ENCODE peak calls at places on chromosomes 4 and X, in nine cellular contexts. E, F, I, B, O, L, N, H and A are unnamed samples.

GRCh38 chr4:107862658-107863057 is 37.9 kb downstream of the SGMS2 start:
- DNase-seq in O (no peak), N (no peak), F (peak; percentile 37), I (no peak), L (no peak), E (peak; percentile 76), B (peak; percentile 4), H (no peak), A (no peak)

GRCh38 chrX:25442501-25442900 is 426.7 kb upstream of the ARX start:
- DNase-seq in N (no peak), L (no peak), I (no peak), H (no peak), E (no peak), O (no peak), B (no peak), F (no peak), A (no peak)

GRCh38 chr4:10243856-10244255 is 127.3 kb upstream of the WDR1 start:
- DNase-seq in B (no peak), E (no peak), N (no peak), H (no peak), I (no peak), L (no peak), F (no peak), O (no peak), A (no peak)

GRCh38 chr4:74230902-74231499 is 73.1 kb downstream of the MTHFD2L start:
- DNase-seq in N (no peak), L (no peak), O (no peak), I (peak; percentile 36), F (peak; percentile 43), H (no peak), B (peak; percentile 13), E (no peak), A (no peak)

GRCh38 chr4:42104521-42104920 is 47.9 kb downstream of the BEND4 start:
- DNase-seq in N (no peak), L (no peak), F (peak; percentile 51), I (no peak), B (no peak), H (no peak), O (no peak), E (no peak), A (no peak)

GRCh38 chr4:165612936-165613335 is 234.1 kb downstream of the CPE start:
- DNase-seq in H (no peak), N (no peak), F (no peak), B (peak; percentile 3), I (no peak), E (no peak), L (no peak), O (no peak), A (peak; percentile 1)

GRCh38 chr4:142519342-142519741 is 326.8 kb downstream of the INPP4B start:
- DNase-seq in O (no peak), I (no peak), H (no peak), B (no peak), N (no peak), L (no peak), F (no peak), E (no peak), A (no peak)

GRCh38 chr4:135485371-135485770 is 1283.8 kb upstream of the PABPC4L start:
- DNase-seq in B (no peak), I (no peak), O (no peak), N (no peak), L (no peak), E (no peak), F (no peak), H (no peak), A (no peak)

GRCh38 chr4:14218641-14219040 is 591.1 kb upstream of the BOD1L1 start:
- DNase-seq in F (no peak), H (no peak), L (peak; percentile 20), N (no peak), O (no peak), E (no peak), B (no peak), I (no peak), A (no peak)

GRCh38 chr4:38979511-38980230 is 52.5 kb downstream of the TMEM156 start:
- DNase-seq in F (no peak), O (no peak), I (no peak), L (no peak), N (no peak), H (no peak), B (no peak), E (no peak), A (no peak)

GRCh38 chrX:68822641-68823410 is 6.0 kb upstream of the EFNB1 start:
- DNase-seq in B (peak; percentile 27), E (no peak), O (peak; percentile 40), N (no peak), F (peak; percentile 59), H (no peak), L (peak; percentile 42), I (peak; percentile 65), A (no peak)

GRCh38 chr4:129371901-129372300 is 275.9 kb downstream of the C4orf33 start:
- DNase-seq in E (no peak), L (no peak), N (no peak), B (no peak), I (no peak), H (no peak), O (no peak), F (no peak), A (no peak)

GRCh38 chr4:37971202-37971601 is 11.0 kb downstream of the PTTG2 start:
- DNase-seq in H (no peak), L (no peak), N (no peak), F (no peak), B (no peak), O (no peak), I (peak; percentile 21), E (no peak), A (no peak)

DNA sequence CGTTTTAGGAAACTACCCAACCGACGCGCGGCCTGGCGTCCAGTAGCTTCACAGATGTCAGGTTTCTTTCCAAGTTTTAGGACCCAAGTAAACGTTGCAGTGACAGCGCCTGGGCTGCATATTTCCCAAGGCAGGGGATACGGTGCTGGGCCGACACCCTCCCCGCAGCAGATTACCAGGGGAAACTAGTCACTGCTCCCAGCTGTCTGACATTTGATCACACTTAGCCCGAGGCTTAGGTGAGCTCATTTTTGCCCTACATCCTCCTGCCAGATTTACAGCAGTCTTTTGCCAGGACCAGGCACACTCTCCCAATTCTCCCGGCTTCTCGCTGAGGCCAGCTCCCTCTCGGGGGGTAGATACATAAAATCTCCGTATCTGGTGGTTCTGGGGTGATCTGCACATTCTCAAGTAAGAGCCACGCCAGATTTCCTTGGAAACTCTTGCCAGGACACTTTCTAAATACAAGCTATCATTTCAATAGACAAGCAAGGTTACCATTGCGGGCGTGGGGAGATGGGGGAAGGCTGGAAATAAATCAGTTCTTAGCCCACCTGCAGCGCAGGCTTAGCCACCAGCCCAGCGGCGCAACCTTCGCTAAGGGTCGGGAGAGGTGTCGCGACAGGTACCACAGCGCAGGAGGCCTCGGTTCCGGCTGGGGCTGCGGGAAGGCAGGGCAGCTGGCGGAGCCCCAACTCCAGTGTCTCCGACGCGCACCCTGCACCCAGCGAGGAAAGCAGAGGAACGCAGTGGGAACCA is 2.5 kb upstream of the SOX3 start:
- DNase-seq in E (no peak), B (no peak), L (no peak), N (no peak), F (no peak), I (no peak), H (no peak), O (no peak), A (no peak)
- H3K9me3 ChIP-seq in E (no peaks in the 10 kb centered on the region), B (no peaks in the 10 kb centered on the region), L (no peaks in the 10 kb centered on the region), N (no peaks in the 10 kb centered on the region), F (no peaks in the 10 kb centered on the region), I (peaks cover 5% of the 10 kb centered on the region), H (no peaks in the 10 kb centered on the region), O (peaks cover 14% of the 10 kb centered on the region), A (no peaks in the 10 kb centered on the region)

GRCh38 chr4:128249787-128250668 is 37.6 kb downstream of the PGRMC2 start:
- DNase-seq in H (no peak), I (peak; percentile 65), L (no peak), E (no peak), F (no peak), B (no peak), N (no peak), O (no peak), A (no peak)
- H3K9me3 ChIP-seq in H (peaks cover 5% of the 10 kb centered on the region), I (peaks cover 28% of the 10 kb centered on the region), L (peaks cover 27% of the 10 kb centered on the region), E (no peaks in the 10 kb centered on the region), F (no peaks in the 10 kb centered on the region), B (peaks cover 3% of the 10 kb centered on the region), N (no peaks in the 10 kb centered on the region), O (peaks cover 31% of the 10 kb centered on the region), A (peaks cover 2% of the 10 kb centered on the region)

GRCh38 chr4:60637976-60638375 is 562.1 kb upstream of the ADGRL3 start:
- DNase-seq in E (no peak), L (no peak), O (no peak), B (no peak), H (no peak), I (no peak), N (no peak), F (no peak), A (no peak)
- H3K9me3 ChIP-seq in E (no peaks in the 10 kb centered on the region), L (no peaks in the 10 kb centered on the region), O (peaks cover 42% of the 10 kb centered on the region), B (peaks cover 21% of the 10 kb centered on the region), H (no peaks in the 10 kb centered on the region), I (peaks cover 36% of the 10 kb centered on the region), N (no peaks in the 10 kb centered on the region), F (no peaks in the 10 kb centered on the region), A (no peaks in the 10 kb centered on the region)

GRCh38 chr4:163331629-163332360 is 601 bp downstream of the NPY1R start:
- DNase-seq in E (peak; percentile 45), I (no peak), N (no peak), H (peak; percentile 53), F (peak; percentile 15), O (peak; percentile 21), L (peak; percentile 6), B (no peak), A (no peak)
- H3K9me3 ChIP-seq in E (no peaks in the 10 kb centered on the region), I (no peaks in the 10 kb centered on the region), N (no peaks in the 10 kb centered on the region), H (no peaks in the 10 kb centered on the region), F (no peaks in the 10 kb centered on the region), O (no peaks in the 10 kb centered on the region), L (no peaks in the 10 kb centered on the region), B (no peaks in the 10 kb centered on the region), A (no peaks in the 10 kb centered on the region)

GRCh38 chrX:154836163-154836562 is 1.7 kb upstream of the SMIM9 start:
- DNase-seq in N (no peak), B (no peak), I (no peak), L (no peak), F (no peak), E (no peak), H (no peak), O (no peak), A (no peak)
- H3K9me3 ChIP-seq in N (no peaks in the 10 kb centered on the region), B (no peaks in the 10 kb centered on the region), I (no peaks in the 10 kb centered on the region), L (no peaks in the 10 kb centered on the region), F (no peaks in the 10 kb centered on the region), E (no peaks in the 10 kb centered on the region), H (no peaks in the 10 kb centered on the region), O (no peaks in the 10 kb centered on the region), A (no peaks in the 10 kb centered on the region)

GRCh38 chrX:153549231-153549630 is 31.8 kb downstream of the ATP2B3 start:
- DNase-seq in I (no peak), H (no peak), B (no peak), L (no peak), E (no peak), F (no peak), N (no peak), O (no peak), A (no peak)
- H3K9me3 ChIP-seq in I (no peaks in the 10 kb centered on the region), H (no peaks in the 10 kb centered on the region), B (no peaks in the 10 kb centered on the region), L (no peaks in the 10 kb centered on the region), E (no peaks in the 10 kb centered on the region), F (no peaks in the 10 kb centered on the region), N (no peaks in the 10 kb centered on the region), O (no peaks in the 10 kb centered on the region), A (no peaks in the 10 kb centered on the region)

GRCh38 chr4:138935-139334 is 14.6 kb downstream of the ZNF718 start:
- DNase-seq in E (no peak), I (no peak), H (no peak), F (no peak), N (no peak), O (no peak), B (no peak), L (no peak), A (no peak)
- H3K9me3 ChIP-seq in E (peaks cover 81% of the 10 kb centered on the region), I (peaks cover 61% of the 10 kb centered on the region), H (peaks cover 42% of the 10 kb centered on the region), F (peaks cover 3% of the 10 kb centered on the region), N (no peaks in the 10 kb centered on the region), O (peaks cover 100% of the 10 kb centered on the region), B (peaks cover 99% of the 10 kb centered on the region), L (peaks cover 27% of the 10 kb centered on the region), A (no peaks in the 10 kb centered on the region)